ENCODE peak calls at places on chromosomes 12 and 14, in five cellular contexts. I, T, Q, Y and E are unnamed samples.

GRCh38 chr14:105430535-105430934 is 10.9 kb downstream of the MTA1 start:
- DNase-seq in I (no peak), T (no peak), Q (no peak), Y (no peak), E (no peak)

GRCh38 chr12:86837246-86837645 is 581.1 kb upstream of the MGAT4C start:
- DNase-seq in I (no peak), T (peak; percentile 20), Q (no peak), Y (peak; percentile 9), E (no peak)

GRCh38 chr14:81220767-81221578 is at the start of gene GTF2A1:
- DNase-seq in I (peak; percentile 88), T (peak; percentile 77), Q (peak; percentile 82), Y (peak; percentile 89), E (peak; percentile 92)

GRCh38 chr12:45191239-45191638 is 24.7 kb upstream of the ANO6 start:
- DNase-seq in I (peak; percentile 10), T (no peak), Q (no peak), Y (no peak), E (no peak)

GRCh38 chr14:66965831-66966230 is 223.4 kb upstream of the GARIN2 start:
- DNase-seq in I (no peak), T (no peak), Q (no peak), Y (no peak), E (no peak)

GRCh38 chr14:96217381-96217913 is 12.8 kb downstream of the BDKRB2 start:
- DNase-seq in I (no peak), T (no peak), Q (no peak), Y (no peak), E (no peak)

GRCh38 chr12:104356231-104357115 is 52.9 kb downstream of the EID3 start:
- DNase-seq in I (no peak), T (no peak), Q (no peak), Y (no peak), E (no peak)

GRCh38 chr12:110279561-110279960 is 1.5 kb upstream of the ATP2A2 start:
- DNase-seq in I (no peak), T (no peak), Q (no peak), Y (no peak), E (no peak)

GRCh38 chr12:117408161-117408791 is 46.9 kb upstream of the NOS1 start:
- DNase-seq in I (no peak), T (peak; percentile 25), Q (no peak), Y (no peak), E (no peak)

GRCh38 chr12:132349501-132350131 is 20.2 kb upstream of the GALNT9 start:
- DNase-seq in I (no peak), T (no peak), Q (no peak), Y (no peak), E (no peak)

GRCh38 chr12:92537235-92537960 is 165.4 kb upstream of the PLEKHG7 start:
- DNase-seq in I (no peak), T (no peak), Q (no peak), Y (no peak), E (no peak)

GRCh38 chr12:124609041-124609984 is 41.9 kb upstream of the NCOR2 start:
- DNase-seq in I (peak; percentile 81), T (no peak), Q (peak; percentile 52), Y (no peak), E (no peak)

GRCh38 chr14:64788706-64789105 is 84.5 kb downstream of the PLEKHG3 start:
- DNase-seq in I (no peak), T (no peak), Q (no peak), Y (no peak), E (no peak)

GRCh38 chr12:26226629-26227375 is 31.4 kb downstream of the SSPN start:
- DNase-seq in I (no peak), T (peak; percentile 74), Q (no peak), Y (peak; percentile 10), E (peak; percentile 58)

GRCh38 chr14:64541261-64541970 is 875 bp downstream of the HSPA2 start:
- DNase-seq in I (no peak), T (no peak), Q (no peak), Y (no peak), E (no peak)

GRCh38 chr14:85536835-85537195 is 6.9 kb downstream of the FLRT2 start:
- DNase-seq in I (no peak), T (no peak), Q (no peak), Y (no peak), E (no peak)

GRCh38 chr12:67939611-67940010 is 49.6 kb upstream of the IFNG-AS1 start:
- DNase-seq in I (no peak), T (no peak), Q (no peak), Y (no peak), E (no peak)

GRCh38 chr14:24903337-24903736 is 146.6 kb downstream of the STXBP6 start:
- DNase-seq in I (no peak), T (no peak), Q (no peak), Y (no peak), E (no peak)

GRCh38 chr14:101810897-101811620 is 49.5 kb downstream of the PPP2R5C start:
- DNase-seq in I (no peak), T (no peak), Q (no peak), Y (no peak), E (no peak)

GRCh38 chr12:120741476-120742206 is 16.0 kb downstream of the ACADS start:
- DNase-seq in I (peak; percentile 41), T (no peak), Q (no peak), Y (no peak), E (no peak)

GRCh38 chr12:120739031-120739762 is 13.6 kb downstream of the ACADS start:
- DNase-seq in I (no peak), T (no peak), Q (no peak), Y (no peak), E (no peak)

GRCh38 chr12:120739821-120740613 is 14.4 kb downstream of the ACADS start:
- DNase-seq in I (no peak), T (no peak), Q (no peak), Y (no peak), E (no peak)

GRCh38 chr12:120742207-120742536 is 16.5 kb downstream of the ACADS start:
- DNase-seq in I (no peak), T (no peak), Q (no peak), Y (no peak), E (no peak)

DNA sequence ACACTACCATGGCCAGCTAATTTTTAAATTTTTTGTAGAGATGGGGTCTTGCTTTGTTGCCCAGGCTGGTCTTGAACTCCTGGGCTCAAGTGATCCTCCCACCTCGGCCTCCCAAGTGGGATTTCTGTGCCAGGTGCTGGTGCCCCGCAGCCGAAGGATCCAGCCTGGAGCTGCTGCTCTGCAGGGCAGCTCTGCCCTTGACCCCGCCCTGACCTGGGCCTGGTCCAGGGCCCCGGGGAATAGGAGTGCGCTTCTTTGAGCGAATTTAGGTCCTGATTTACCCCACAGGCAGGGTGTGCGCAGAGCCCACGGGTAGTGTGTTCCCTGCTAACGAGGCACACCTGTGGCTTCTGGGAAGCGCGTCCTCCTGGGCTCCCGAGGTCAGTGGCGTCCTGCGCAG is 15.2 kb downstream of the ACADS start:
- DNase-seq in I (no peak), T (no peak), Q (no peak), Y (no peak), E (no peak)
- TF ChIP-seq SUZ12 in I (no peak), T (no peak), Q (no peak), Y (no peak), E (no peak)

GRCh38 chr12:94952325-94952724 is 51.2 kb downstream of the NDUFA12 start:
- DNase-seq in I (no peak), T (no peak), Q (no peak), Y (no peak), E (no peak)

GRCh38 chr12:94954029-94954685 is 49.3 kb downstream of the NDUFA12 start:
- DNase-seq in I (no peak), T (no peak), Q (no peak), Y (no peak), E (no peak)

GRCh38 chr12:94948232-94948810 is 55.2 kb downstream of the NDUFA12 start:
- DNase-seq in I (peak; percentile 16), T (no peak), Q (no peak), Y (no peak), E (no peak)

GRCh38 chr12:94955193-94955592 is 48.3 kb downstream of the NDUFA12 start:
- DNase-seq in I (no peak), T (no peak), Q (no peak), Y (no peak), E (no peak)

DNA sequence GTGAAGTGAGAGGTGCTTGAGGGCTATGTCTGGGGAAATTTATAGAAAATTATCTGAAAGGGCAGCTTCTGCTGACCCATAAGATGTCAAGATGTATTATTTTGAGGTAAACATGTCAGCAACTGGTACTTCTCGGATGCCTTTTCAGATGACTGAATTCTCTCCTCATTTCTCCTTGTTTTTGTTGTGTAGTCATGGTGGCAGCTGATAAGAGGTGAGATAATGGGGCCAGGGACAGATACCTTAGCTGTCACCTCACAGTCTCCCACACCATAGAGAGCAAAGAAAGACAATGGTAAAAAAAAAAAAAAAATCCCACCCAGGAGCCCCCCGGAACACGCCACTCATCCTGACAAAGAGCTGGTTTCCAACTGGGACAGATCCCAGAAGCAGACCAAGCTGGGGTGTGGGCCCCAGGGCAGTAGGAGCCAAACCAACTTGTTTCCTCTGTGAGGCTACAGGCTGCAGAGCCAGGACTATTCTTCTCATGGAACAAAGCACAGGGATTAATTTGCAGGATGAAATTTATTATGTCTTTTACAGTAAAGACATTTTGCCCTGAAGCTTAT is 52.3 kb downstream of the NDUFA12 start:
- DNase-seq in I (no peak), T (peak; percentile 13), Q (no peak), Y (no peak), E (no peak)
- TF ChIP-seq SUZ12 in I (no peak), T (no peak), Q (no peak), Y (no peak), E (no peak)

GRCh38 chr14:23562822-23563472 is 4.6 kb downstream of the AP1G2 start:
- DNase-seq in I (peak; percentile 74), T (no peak), Q (no peak), Y (no peak), E (peak; percentile 69)
- TF ChIP-seq SUZ12 in I (no peak), T (no peak), Q (no peak), Y (no peak), E (no peak)

GRCh38 chr14:65945333-65945732 is 532.8 kb downstream of the FUT8 start:
- DNase-seq in I (no peak), T (no peak), Q (no peak), Y (no peak), E (no peak)

GRCh38 chr14:65949711-65950516 is 536.3 kb upstream of the CCDC196 start:
- DNase-seq in I (peak; percentile 29), T (no peak), Q (no peak), Y (no peak), E (peak; percentile 13)

GRCh38 chr14:65943150-65943549 is 530.6 kb downstream of the FUT8 start:
- DNase-seq in I (no peak), T (no peak), Q (no peak), Y (no peak), E (no peak)

GRCh38 chr14:65946494-65946893 is 534.0 kb downstream of the FUT8 start:
- DNase-seq in I (no peak), T (no peak), Q (no peak), Y (no peak), E (no peak)

GRCh38 chr14:65948302-65948701 is 535.8 kb downstream of the FUT8 start:
- DNase-seq in I (peak; percentile 22), T (no peak), Q (no peak), Y (no peak), E (no peak)
- TF ChIP-seq SUZ12 in I (no peak), T (no peak), Q (no peak), Y (no peak), E (no peak)